ENCODE peak calls at places on chromosomes 12 and 14, in seven cellular contexts. T, E, V, Q, R, X and C are unnamed samples.
A peak's percentile ranks its signal among the peaks of the same experiment; 100 is the strongest.

GRCh38 chr12:103833095-103833777 is 7.8 kb downstream of the NT5DC3 start:
- DNase-seq in T (peak; percentile 26), E (no peak), V (no peak), Q (no peak), R (no peak), X (peak; percentile 85), C (no peak)

GRCh38 chr12:40691913-40692616 is at the start of gene CNTN1:
- DNase-seq in T (peak; percentile 8), E (no peak), V (peak; percentile 93), Q (no peak), R (peak; percentile 30), X (peak; percentile 65), C (peak; percentile 1)

GRCh38 chr12:1795221-1795784 is 25.1 kb upstream of the LRTM2 start:
- DNase-seq in T (no peak), E (no peak), V (no peak), Q (no peak), R (no peak), X (no peak), C (no peak)

GRCh38 chr12:124454735-124455134 is 112.7 kb downstream of the NCOR2 start:
- DNase-seq in T (no peak), E (no peak), V (no peak), Q (no peak), R (peak; percentile 54), X (peak; percentile 79), C (no peak)

GRCh38 chr12:26369588-26369987 is 174.2 kb downstream of the SSPN start:
- DNase-seq in T (peak; percentile 83), E (no peak), V (peak; percentile 30), Q (no peak), R (no peak), X (peak; percentile 95), C (peak; percentile 10)

GRCh38 chr14:103068351-103069073 is 11.2 kb upstream of the CDC42BPB start:
- DNase-seq in T (no peak), E (no peak), V (no peak), Q (no peak), R (no peak), X (no peak), C (no peak)

GRCh38 chr12:122336015-122336946 is 70.0 kb upstream of the VPS33A start:
- DNase-seq in T (peak; percentile 45), E (peak; percentile 57), V (peak; percentile 51), Q (peak; percentile 26), R (peak; percentile 55), X (peak; percentile 59), C (peak; percentile 52)

GRCh38 chr14:98580131-98580678 is 691.8 kb downstream of the BCL11B start:
- DNase-seq in T (no peak), E (no peak), V (no peak), Q (no peak), R (peak; percentile 11), X (peak; percentile 1), C (no peak)

GRCh38 chr12:94308612-94309011 is 151.1 kb downstream of the CEP83 start:
- DNase-seq in T (no peak), E (no peak), V (no peak), Q (no peak), R (no peak), X (no peak), C (no peak)

GRCh38 chr12:95385646-95386045 is 88.3 kb upstream of the METAP2 start:
- DNase-seq in T (peak; percentile 16), E (no peak), V (no peak), Q (no peak), R (no peak), X (peak; percentile 62), C (peak; percentile 21)